ENCODE peak calls at places on chromosomes 2 and 18, in six cellular contexts. C, E, K, S, W and H are unnamed samples.

GRCh38 chr18:79367989-79368388 is 27.7 kb upstream of the NFATC1 start:
- DNase-seq in S (no peak), E (no peak), C (no peak), K (no peak), W (no peak), H (no peak)

GRCh38 chr2:33412920-33413319 is 63.5 kb upstream of the RASGRP3 start:
- DNase-seq in E (no peak), S (peak), K (peak), W (peak), C (no peak), H (peak)

GRCh38 chr2:161650116-161651015 is 26.1 kb downstream of the SLC4A10 start:
- DNase-seq in S (no peak), E (no peak), K (no peak), C (no peak), W (no peak), H (no peak)

GRCh38 chr2:188963738-188964137 is 10.4 kb upstream of the COL3A1 start:
- DNase-seq in K (no peak), C (no peak), E (no peak), W (no peak), S (no peak), H (no peak)

GRCh38 chr2:134836986-134837385 is 1.4 kb upstream of the ACMSD start:
- DNase-seq in C (no peak), S (peak), K (peak), W (peak), E (no peak), H (peak)

GRCh38 chr18:58975296-58975695 is 110.6 kb downstream of the ZNF532 start:
- DNase-seq in C (no peak), W (no peak), E (no peak), K (no peak), S (no peak), H (no peak)

GRCh38 chr2:51812138-51812866 is 780.4 kb upstream of the NRXN1 start:
- DNase-seq in C (no peak), E (no peak), W (peak), K (peak), S (peak), H (peak)

GRCh38 chr18:58310517-58310916 is 266.5 kb downstream of the NEDD4L start:
- DNase-seq in E (no peak), C (no peak), S (no peak), K (peak), W (no peak), H (peak)

GRCh38 chr2:29475446-29476006 is 360.3 kb downstream of the CLIP4 start:
- DNase-seq in S (no peak), W (no peak), E (no peak), C (no peak), K (no peak), H (no peak)

GRCh38 chr2:102289129-102289528 is 22.2 kb upstream of the IL1RL1 start:
- DNase-seq in C (no peak), S (peak), E (no peak), K (no peak), W (no peak), H (no peak)

GRCh38 chr18:9333441-9334350 is 877 bp upstream of the TWSG1 start:
- DNase-seq in E (no peak), W (no peak), C (no peak), K (no peak), S (no peak), H (peak)

GRCh38 chr18:3889803-3890202 is 439.8 kb downstream of the TGIF1 start:
- DNase-seq in C (no peak), S (no peak), E (no peak), K (peak), W (peak), H (no peak)

GRCh38 chr2:65305899-65306298 is 78.3 kb downstream of the ACTR2 start:
- DNase-seq in E (no peak), K (no peak), W (no peak), S (no peak), C (no peak), H (no peak)

GRCh38 chr18:49021076-49021432 is 70.3 kb upstream of the SMAD7 start:
- DNase-seq in C (no peak), K (no peak), S (no peak), E (no peak), W (no peak), H (no peak)

GRCh38 chr2:70995227-70995729 is 605 bp upstream of the TEX261 start:
- DNase-seq in S (peak), W (peak), K (peak), E (peak), C (no peak), H (peak)

GRCh38 chr18:50273203-50274043 is 7.1 kb upstream of the CFAP53 start:
- DNase-seq in W (no peak), C (no peak), K (no peak), E (no peak), S (no peak), H (no peak)

GRCh38 chr2:187461294-187462261 is 13.5 kb upstream of the CALCRL start:
- DNase-seq in S (no peak), C (no peak), E (no peak), W (no peak), K (no peak), H (no peak)

GRCh38 chr2:1979101-1979500 is 234.8 kb upstream of the PXDN start:
- DNase-seq in E (no peak), C (no peak), S (no peak), W (no peak), K (no peak), H (no peak)

GRCh38 chr18:77173274-77174030 is 40.9 kb upstream of the MBP start:
- DNase-seq in C (no peak), K (no peak), W (no peak), E (no peak), S (no peak), H (no peak)

GRCh38 chr2:40353236-40353635 is 98.7 kb downstream of the SLC8A1 start:
- DNase-seq in S (no peak), E (no peak), C (no peak), K (no peak), W (no peak), H (no peak)

GRCh38 chr2:2880938-2881337 is 496.7 kb downstream of the EIPR1 start:
- DNase-seq in S (no peak), W (no peak), E (no peak), C (no peak), K (no peak), H (no peak)

GRCh38 chr2:233832869-233833812 is 21.2 kb downstream of the HJURP start:
- DNase-seq in W (peak), S (peak), E (no peak), C (no peak), K (peak), H (peak)

GRCh38 chr18:34971313-34971712 is 69.9 kb upstream of the MAPRE2 start:
- DNase-seq in S (peak), W (peak), K (peak), E (no peak), C (no peak), H (peak)